ENCODE peak calls at places on chromosomes 6 and 20, in seven cellular contexts. One of them, this sample, is unnamed.

GRCh38 chr20:32040142-32040953 is 11.7 kb upstream of the HCK start:
- DNase-seq in HS-5: no peak
- DNase-seq in GM19239: no peak
- DNase-seq in NCI-H2081: no peak
- DNase-seq in activated T-cell treated with anti-CD3 and anti-CD28 coated beads, Interleukin-2, amount 50 U/mL, for 72 hours: no peak
- DNase-seq in activated CD4-positive, alpha-beta T cell treated with anti-CD3 and anti-CD28 coated beads, Interleukin-2, amount 50 U/mL, for 4 hours: no peak
- DNase-seq in NCI-H748 treated with DMSO at 0.1 percent for 48 hours: no peak
- DNase-seq in this sample: no peak

GRCh38 chr20:14142171-14142570 is 146.9 kb downstream of the MACROD2 start:
- DNase-seq in HS-5: peak; percentile 3
- DNase-seq in GM19239: no peak
- DNase-seq in NCI-H2081: peak; percentile 85
- DNase-seq in activated T-cell treated with anti-CD3 and anti-CD28 coated beads, Interleukin-2, amount 50 U/mL, for 72 hours: no peak
- DNase-seq in activated CD4-positive, alpha-beta T cell treated with anti-CD3 and anti-CD28 coated beads, Interleukin-2, amount 50 U/mL, for 4 hours: no peak
- DNase-seq in NCI-H748 treated with DMSO at 0.1 percent for 48 hours: peak; percentile 90
- DNase-seq in this sample: peak; percentile 2

GRCh38 chr6:32177182-32177787 is 920 bp upstream of the RNF5 start:
- DNase-seq in HS-5: no peak
- DNase-seq in GM19239: no peak
- DNase-seq in NCI-H2081: peak; percentile 78
- DNase-seq in activated T-cell treated with anti-CD3 and anti-CD28 coated beads, Interleukin-2, amount 50 U/mL, for 72 hours: peak; percentile 48
- DNase-seq in activated CD4-positive, alpha-beta T cell treated with anti-CD3 and anti-CD28 coated beads, Interleukin-2, amount 50 U/mL, for 4 hours: no peak
- DNase-seq in NCI-H748 treated with DMSO at 0.1 percent for 48 hours: peak; percentile 90
- DNase-seq in this sample: no peak

GRCh38 chr20:14775778-14776177 is 438.4 kb upstream of the FLRT3 start:
- DNase-seq in HS-5: peak; percentile 71
- DNase-seq in GM19239: no peak
- DNase-seq in NCI-H2081: no peak
- DNase-seq in activated T-cell treated with anti-CD3 and anti-CD28 coated beads, Interleukin-2, amount 50 U/mL, for 72 hours: no peak
- DNase-seq in activated CD4-positive, alpha-beta T cell treated with anti-CD3 and anti-CD28 coated beads, Interleukin-2, amount 50 U/mL, for 4 hours: no peak
- DNase-seq in NCI-H748 treated with DMSO at 0.1 percent for 48 hours: no peak
- DNase-seq in this sample: no peak

GRCh38 chr6:53809691-53810090 is 14.9 kb downstream of the LRRC1 start:
- DNase-seq in HS-5: no peak
- DNase-seq in GM19239: no peak
- DNase-seq in NCI-H2081: no peak
- DNase-seq in activated T-cell treated with anti-CD3 and anti-CD28 coated beads, Interleukin-2, amount 50 U/mL, for 72 hours: no peak
- DNase-seq in activated CD4-positive, alpha-beta T cell treated with anti-CD3 and anti-CD28 coated beads, Interleukin-2, amount 50 U/mL, for 4 hours: no peak
- DNase-seq in NCI-H748 treated with DMSO at 0.1 percent for 48 hours: no peak
- DNase-seq in this sample: no peak

GRCh38 chr6:30100585-30101422 is 12.1 kb downstream of the TRIM31 start:
- DNase-seq in HS-5: no peak
- DNase-seq in GM19239: no peak
- DNase-seq in NCI-H2081: peak; percentile 3
- DNase-seq in activated T-cell treated with anti-CD3 and anti-CD28 coated beads, Interleukin-2, amount 50 U/mL, for 72 hours: no peak
- DNase-seq in activated CD4-positive, alpha-beta T cell treated with anti-CD3 and anti-CD28 coated beads, Interleukin-2, amount 50 U/mL, for 4 hours: peak; percentile 8
- DNase-seq in NCI-H748 treated with DMSO at 0.1 percent for 48 hours: no peak
- DNase-seq in this sample: no peak

GRCh38 chr20:62899633-62900051 is 26.7 kb downstream of the DIDO1 start:
- DNase-seq in HS-5: no peak
- DNase-seq in GM19239: no peak
- DNase-seq in NCI-H2081: no peak
- DNase-seq in activated T-cell treated with anti-CD3 and anti-CD28 coated beads, Interleukin-2, amount 50 U/mL, for 72 hours: no peak
- DNase-seq in activated CD4-positive, alpha-beta T cell treated with anti-CD3 and anti-CD28 coated beads, Interleukin-2, amount 50 U/mL, for 4 hours: no peak
- DNase-seq in NCI-H748 treated with DMSO at 0.1 percent for 48 hours: no peak
- DNase-seq in this sample: no peak

GRCh38 chr6:162726997-162727346 is 594 bp downstream of the PRKN start:
- DNase-seq in HS-5: no peak
- DNase-seq in GM19239: no peak
- DNase-seq in NCI-H2081: no peak
- DNase-seq in activated T-cell treated with anti-CD3 and anti-CD28 coated beads, Interleukin-2, amount 50 U/mL, for 72 hours: no peak
- DNase-seq in activated CD4-positive, alpha-beta T cell treated with anti-CD3 and anti-CD28 coated beads, Interleukin-2, amount 50 U/mL, for 4 hours: no peak
- DNase-seq in NCI-H748 treated with DMSO at 0.1 percent for 48 hours: no peak
- DNase-seq in this sample: no peak

GRCh38 chr20:56843817-56844216 is 214.7 kb downstream of the TFAP2C start:
- DNase-seq in HS-5: no peak
- DNase-seq in GM19239: no peak
- DNase-seq in NCI-H2081: no peak
- DNase-seq in activated T-cell treated with anti-CD3 and anti-CD28 coated beads, Interleukin-2, amount 50 U/mL, for 72 hours: no peak
- DNase-seq in activated CD4-positive, alpha-beta T cell treated with anti-CD3 and anti-CD28 coated beads, Interleukin-2, amount 50 U/mL, for 4 hours: no peak
- DNase-seq in NCI-H748 treated with DMSO at 0.1 percent for 48 hours: no peak
- DNase-seq in this sample: no peak

GRCh38 chr6:106223300-106223930 is 102.1 kb downstream of the ATG5 start:
- DNase-seq in HS-5: peak; percentile 37
- DNase-seq in GM19239: peak; percentile 9
- DNase-seq in NCI-H2081: peak; percentile 65
- DNase-seq in activated T-cell treated with anti-CD3 and anti-CD28 coated beads, Interleukin-2, amount 50 U/mL, for 72 hours: peak; percentile 74
- DNase-seq in activated CD4-positive, alpha-beta T cell treated with anti-CD3 and anti-CD28 coated beads, Interleukin-2, amount 50 U/mL, for 4 hours: peak; percentile 76
- DNase-seq in NCI-H748 treated with DMSO at 0.1 percent for 48 hours: peak; percentile 47
- DNase-seq in this sample: peak; percentile 52

GRCh38 chr20:44071526-44072111 is 115.4 kb downstream of the JPH2 start:
- DNase-seq in HS-5: no peak
- DNase-seq in GM19239: no peak
- DNase-seq in NCI-H2081: no peak
- DNase-seq in activated T-cell treated with anti-CD3 and anti-CD28 coated beads, Interleukin-2, amount 50 U/mL, for 72 hours: no peak
- DNase-seq in activated CD4-positive, alpha-beta T cell treated with anti-CD3 and anti-CD28 coated beads, Interleukin-2, amount 50 U/mL, for 4 hours: no peak
- DNase-seq in NCI-H748 treated with DMSO at 0.1 percent for 48 hours: no peak
- DNase-seq in this sample: no peak

GRCh38 chr20:63151554-63152321 is 64.2 kb downstream of the YTHDF1 start:
- DNase-seq in HS-5: no peak
- DNase-seq in GM19239: no peak
- DNase-seq in NCI-H2081: no peak
- DNase-seq in activated T-cell treated with anti-CD3 and anti-CD28 coated beads, Interleukin-2, amount 50 U/mL, for 72 hours: no peak
- DNase-seq in activated CD4-positive, alpha-beta T cell treated with anti-CD3 and anti-CD28 coated beads, Interleukin-2, amount 50 U/mL, for 4 hours: no peak
- DNase-seq in NCI-H748 treated with DMSO at 0.1 percent for 48 hours: no peak
- DNase-seq in this sample: no peak

GRCh38 chr6:28648035-28648877 is 122.6 kb downstream of the GPX5 start:
- DNase-seq in HS-5: peak; percentile 87
- DNase-seq in GM19239: no peak
- DNase-seq in NCI-H2081: peak; percentile 83
- DNase-seq in activated T-cell treated with anti-CD3 and anti-CD28 coated beads, Interleukin-2, amount 50 U/mL, for 72 hours: peak; percentile 61
- DNase-seq in activated CD4-positive, alpha-beta T cell treated with anti-CD3 and anti-CD28 coated beads, Interleukin-2, amount 50 U/mL, for 4 hours: peak; percentile 7
- DNase-seq in NCI-H748 treated with DMSO at 0.1 percent for 48 hours: peak; percentile 70
- DNase-seq in this sample: peak; percentile 77

GRCh38 chr20:63136296-63136695 is 79.6 kb downstream of the YTHDF1 start:
- DNase-seq in HS-5: no peak
- DNase-seq in GM19239: no peak
- DNase-seq in NCI-H2081: no peak
- DNase-seq in activated T-cell treated with anti-CD3 and anti-CD28 coated beads, Interleukin-2, amount 50 U/mL, for 72 hours: no peak
- DNase-seq in activated CD4-positive, alpha-beta T cell treated with anti-CD3 and anti-CD28 coated beads, Interleukin-2, amount 50 U/mL, for 4 hours: no peak
- DNase-seq in NCI-H748 treated with DMSO at 0.1 percent for 48 hours: no peak
- DNase-seq in this sample: no peak

GRCh38 chr20:40279390-40279789 is 409.6 kb downstream of the MAFB start:
- DNase-seq in HS-5: peak; percentile 59
- DNase-seq in GM19239: no peak
- DNase-seq in NCI-H2081: no peak
- DNase-seq in activated T-cell treated with anti-CD3 and anti-CD28 coated beads, Interleukin-2, amount 50 U/mL, for 72 hours: no peak
- DNase-seq in activated CD4-positive, alpha-beta T cell treated with anti-CD3 and anti-CD28 coated beads, Interleukin-2, amount 50 U/mL, for 4 hours: no peak
- DNase-seq in NCI-H748 treated with DMSO at 0.1 percent for 48 hours: no peak
- DNase-seq in this sample: no peak

GRCh38 chr6:130602151-130602770 is 224.9 kb upstream of the SMLR1 start:
- DNase-seq in HS-5: peak; percentile 99
- DNase-seq in GM19239: no peak
- DNase-seq in NCI-H2081: no peak
- DNase-seq in activated T-cell treated with anti-CD3 and anti-CD28 coated beads, Interleukin-2, amount 50 U/mL, for 72 hours: peak; percentile 26
- DNase-seq in activated CD4-positive, alpha-beta T cell treated with anti-CD3 and anti-CD28 coated beads, Interleukin-2, amount 50 U/mL, for 4 hours: no peak
- DNase-seq in NCI-H748 treated with DMSO at 0.1 percent for 48 hours: no peak
- DNase-seq in this sample: no peak

GRCh38 chr20:58246346-58246745 is 17.9 kb upstream of the ANKRD60 start:
- DNase-seq in HS-5: no peak
- DNase-seq in GM19239: no peak
- DNase-seq in NCI-H2081: no peak
- DNase-seq in activated T-cell treated with anti-CD3 and anti-CD28 coated beads, Interleukin-2, amount 50 U/mL, for 72 hours: no peak
- DNase-seq in activated CD4-positive, alpha-beta T cell treated with anti-CD3 and anti-CD28 coated beads, Interleukin-2, amount 50 U/mL, for 4 hours: no peak
- DNase-seq in NCI-H748 treated with DMSO at 0.1 percent for 48 hours: no peak
- DNase-seq in this sample: no peak

GRCh38 chr20:54090230-54091119 is 20.1 kb upstream of the BCAS1 start:
- DNase-seq in HS-5: no peak
- DNase-seq in GM19239: no peak
- DNase-seq in NCI-H2081: no peak
- DNase-seq in activated T-cell treated with anti-CD3 and anti-CD28 coated beads, Interleukin-2, amount 50 U/mL, for 72 hours: no peak
- DNase-seq in activated CD4-positive, alpha-beta T cell treated with anti-CD3 and anti-CD28 coated beads, Interleukin-2, amount 50 U/mL, for 4 hours: no peak
- DNase-seq in NCI-H748 treated with DMSO at 0.1 percent for 48 hours: no peak
- DNase-seq in this sample: no peak

GRCh38 chr20:5181955-5182354 is 55.1 kb downstream of the CDS2 start:
- DNase-seq in HS-5: peak; percentile 29
- DNase-seq in GM19239: no peak
- DNase-seq in NCI-H2081: no peak
- DNase-seq in activated T-cell treated with anti-CD3 and anti-CD28 coated beads, Interleukin-2, amount 50 U/mL, for 72 hours: no peak
- DNase-seq in activated CD4-positive, alpha-beta T cell treated with anti-CD3 and anti-CD28 coated beads, Interleukin-2, amount 50 U/mL, for 4 hours: no peak
- DNase-seq in NCI-H748 treated with DMSO at 0.1 percent for 48 hours: no peak
- DNase-seq in this sample: no peak

GRCh38 chr6:44072959-44073611 is 54.2 kb downstream of the MRPL14 start:
- DNase-seq in HS-5: no peak
- DNase-seq in GM19239: peak; percentile 90
- DNase-seq in NCI-H2081: no peak
- DNase-seq in activated T-cell treated with anti-CD3 and anti-CD28 coated beads, Interleukin-2, amount 50 U/mL, for 72 hours: peak; percentile 79
- DNase-seq in activated CD4-positive, alpha-beta T cell treated with anti-CD3 and anti-CD28 coated beads, Interleukin-2, amount 50 U/mL, for 4 hours: peak; percentile 62
- DNase-seq in NCI-H748 treated with DMSO at 0.1 percent for 48 hours: no peak
- DNase-seq in this sample: no peak

GRCh38 chr20:17939622-17940446 is 28.8 kb downstream of the SNX5 start:
- DNase-seq in HS-5: no peak
- DNase-seq in GM19239: no peak
- DNase-seq in NCI-H2081: no peak
- DNase-seq in activated T-cell treated with anti-CD3 and anti-CD28 coated beads, Interleukin-2, amount 50 U/mL, for 72 hours: no peak
- DNase-seq in activated CD4-positive, alpha-beta T cell treated with anti-CD3 and anti-CD28 coated beads, Interleukin-2, amount 50 U/mL, for 4 hours: no peak
- DNase-seq in NCI-H748 treated with DMSO at 0.1 percent for 48 hours: no peak
- DNase-seq in this sample: no peak

GRCh38 chr6:167998206-167998605 is 735 bp downstream of the KIF25 start:
- DNase-seq in HS-5: no peak
- DNase-seq in GM19239: no peak
- DNase-seq in NCI-H2081: no peak
- DNase-seq in activated T-cell treated with anti-CD3 and anti-CD28 coated beads, Interleukin-2, amount 50 U/mL, for 72 hours: no peak
- DNase-seq in activated CD4-positive, alpha-beta T cell treated with anti-CD3 and anti-CD28 coated beads, Interleukin-2, amount 50 U/mL, for 4 hours: no peak
- DNase-seq in NCI-H748 treated with DMSO at 0.1 percent for 48 hours: no peak
- DNase-seq in this sample: no peak

GRCh38 chr6:138504764-138505689 is 5.7 kb upstream of the NHSL1 start:
- DNase-seq in HS-5: no peak
- DNase-seq in GM19239: no peak
- DNase-seq in NCI-H2081: no peak
- DNase-seq in activated T-cell treated with anti-CD3 and anti-CD28 coated beads, Interleukin-2, amount 50 U/mL, for 72 hours: no peak
- DNase-seq in activated CD4-positive, alpha-beta T cell treated with anti-CD3 and anti-CD28 coated beads, Interleukin-2, amount 50 U/mL, for 4 hours: no peak
- DNase-seq in NCI-H748 treated with DMSO at 0.1 percent for 48 hours: no peak
- DNase-seq in this sample: no peak

GRCh38 chr6:107115695-107116327 is 496 bp upstream of the BEND3 start:
- DNase-seq in HS-5: no peak
- DNase-seq in GM19239: peak; percentile 40
- DNase-seq in NCI-H2081: peak; percentile 63
- DNase-seq in activated T-cell treated with anti-CD3 and anti-CD28 coated beads, Interleukin-2, amount 50 U/mL, for 72 hours: peak; percentile 27
- DNase-seq in activated CD4-positive, alpha-beta T cell treated with anti-CD3 and anti-CD28 coated beads, Interleukin-2, amount 50 U/mL, for 4 hours: peak; percentile 23
- DNase-seq in NCI-H748 treated with DMSO at 0.1 percent for 48 hours: peak; percentile 54
- DNase-seq in this sample: no peak

GRCh38 chr6:41200296-41200900 is 551 bp downstream of the TREML2 start:
- DNase-seq in HS-5: no peak
- DNase-seq in GM19239: no peak
- DNase-seq in NCI-H2081: no peak
- DNase-seq in activated T-cell treated with anti-CD3 and anti-CD28 coated beads, Interleukin-2, amount 50 U/mL, for 72 hours: peak; percentile 62
- DNase-seq in activated CD4-positive, alpha-beta T cell treated with anti-CD3 and anti-CD28 coated beads, Interleukin-2, amount 50 U/mL, for 4 hours: peak; percentile 25
- DNase-seq in NCI-H748 treated with DMSO at 0.1 percent for 48 hours: no peak
- DNase-seq in this sample: peak; percentile 58

GRCh38 chr6:108736832-108737231 is 111.4 kb upstream of the ARMC2 start:
- DNase-seq in HS-5: peak; percentile 79
- DNase-seq in GM19239: no peak
- DNase-seq in NCI-H2081: no peak
- DNase-seq in activated T-cell treated with anti-CD3 and anti-CD28 coated beads, Interleukin-2, amount 50 U/mL, for 72 hours: no peak
- DNase-seq in activated CD4-positive, alpha-beta T cell treated with anti-CD3 and anti-CD28 coated beads, Interleukin-2, amount 50 U/mL, for 4 hours: no peak
- DNase-seq in NCI-H748 treated with DMSO at 0.1 percent for 48 hours: no peak
- DNase-seq in this sample: no peak

GRCh38 chr6:19772891-19773290 is 64.3 kb upstream of the ID4 start:
- DNase-seq in HS-5: no peak
- DNase-seq in GM19239: no peak
- DNase-seq in NCI-H2081: no peak
- DNase-seq in activated T-cell treated with anti-CD3 and anti-CD28 coated beads, Interleukin-2, amount 50 U/mL, for 72 hours: no peak
- DNase-seq in activated CD4-positive, alpha-beta T cell treated with anti-CD3 and anti-CD28 coated beads, Interleukin-2, amount 50 U/mL, for 4 hours: no peak
- DNase-seq in NCI-H748 treated with DMSO at 0.1 percent for 48 hours: no peak
- DNase-seq in this sample: no peak

GRCh38 chr6:137866200-137866913 is 702 bp upstream of the TNFAIP3 start:
- DNase-seq in HS-5: peak; percentile 67
- DNase-seq in GM19239: no peak
- DNase-seq in NCI-H2081: no peak
- DNase-seq in activated T-cell treated with anti-CD3 and anti-CD28 coated beads, Interleukin-2, amount 50 U/mL, for 72 hours: no peak
- DNase-seq in activated CD4-positive, alpha-beta T cell treated with anti-CD3 and anti-CD28 coated beads, Interleukin-2, amount 50 U/mL, for 4 hours: no peak
- DNase-seq in NCI-H748 treated with DMSO at 0.1 percent for 48 hours: no peak
- DNase-seq in this sample: no peak

GRCh38 chr6:45163952-45164766 is 164.0 kb upstream of the RUNX2 start:
- DNase-seq in HS-5: no peak
- DNase-seq in GM19239: no peak
- DNase-seq in NCI-H2081: no peak
- DNase-seq in activated T-cell treated with anti-CD3 and anti-CD28 coated beads, Interleukin-2, amount 50 U/mL, for 72 hours: peak; percentile 64
- DNase-seq in activated CD4-positive, alpha-beta T cell treated with anti-CD3 and anti-CD28 coated beads, Interleukin-2, amount 50 U/mL, for 4 hours: no peak
- DNase-seq in NCI-H748 treated with DMSO at 0.1 percent for 48 hours: no peak
- DNase-seq in this sample: peak; percentile 51

GRCh38 chr6:129102741-129103140 is 219.8 kb downstream of the LAMA2 start:
- DNase-seq in HS-5: no peak
- DNase-seq in GM19239: no peak
- DNase-seq in NCI-H2081: no peak
- DNase-seq in activated T-cell treated with anti-CD3 and anti-CD28 coated beads, Interleukin-2, amount 50 U/mL, for 72 hours: no peak
- DNase-seq in activated CD4-positive, alpha-beta T cell treated with anti-CD3 and anti-CD28 coated beads, Interleukin-2, amount 50 U/mL, for 4 hours: no peak
- DNase-seq in NCI-H748 treated with DMSO at 0.1 percent for 48 hours: no peak
- DNase-seq in this sample: no peak

This sample was measured in GM12878.